ENCODE peak calls at places on chromosomes 1 and 21, in nine cellular contexts. K is NB4, P is foreskin fibroblast, V is tibial artery, X is mesothelial cell of epicardium, E is thoracic aorta, L is body of pancreas, B is A549, Q is glutamatergic neuron. W is an unnamed sample.
A peak's percentile ranks its signal among the peaks of the same experiment; 100 is the strongest.

GRCh38 chr1:231193710-231194340 is 32.0 kb downstream of the TRIM67 start:
- DNase-seq in X (no peak), E (no peak), Q (no peak), B (peak; percentile 50), P (no peak), V (no peak), K (no peak), L (no peak), W (no peak)

GRCh38 chr21:36169465-36170128 is 13.0 kb downstream of the DOP1B start:
- DNase-seq in Q (no peak), V (no peak), K (no peak), X (no peak), L (no peak), B (no peak), P (no peak), E (no peak), W (no peak)

GRCh38 chr1:64000021-64000420 is 203.4 kb upstream of the UBE2U start:
- DNase-seq in L (no peak), P (peak; percentile 67), V (no peak), Q (no peak), X (no peak), E (no peak), B (peak; percentile 15), K (no peak), W (no peak)

GRCh38 chr21:31222142-31222541 is 121.9 kb downstream of the TIAM1 start:
- DNase-seq in V (no peak), B (no peak), E (no peak), X (no peak), P (no peak), Q (no peak), L (no peak), K (no peak), W (no peak)

GRCh38 chr1:183033205-183033604 is 10.0 kb downstream of the LAMC1 start:
- DNase-seq in L (no peak), X (no peak), B (no peak), K (no peak), E (no peak), P (no peak), V (no peak), Q (no peak), W (no peak)

GRCh38 chr1:199463521-199464127 is 563.9 kb upstream of the NR5A2 start:
- DNase-seq in Q (no peak), K (peak; percentile 79), X (no peak), L (peak; percentile 61), V (no peak), P (peak; percentile 37), E (no peak), B (peak; percentile 64), W (peak; percentile 63)

GRCh38 chr1:38129971-38130370 is 83.4 kb upstream of the POU3F1 start:
- DNase-seq in B (no peak), K (no peak), P (no peak), E (no peak), Q (no peak), V (no peak), L (no peak), X (no peak), W (no peak)

GRCh38 chr1:84689514-84690396 is 506 bp downstream of the SSX2IP start:
- DNase-seq in L (peak; percentile 60), B (peak; percentile 39), E (no peak), K (peak; percentile 75), Q (peak; percentile 77), P (peak; percentile 33), V (peak; percentile 55), X (peak; percentile 40), W (peak; percentile 56)

GRCh38 chr1:70431317-70431716 is 20.2 kb downstream of the CTH start:
- DNase-seq in E (no peak), X (no peak), L (no peak), V (no peak), B (no peak), K (no peak), Q (no peak), P (no peak), W (no peak)
- TF ChIP-seq CTCF in E (no peak), X (no peak), L (no peak), V (no peak), B (no peak), K (no peak), Q (no peak), P (no peak), W (no peak)

DNA sequence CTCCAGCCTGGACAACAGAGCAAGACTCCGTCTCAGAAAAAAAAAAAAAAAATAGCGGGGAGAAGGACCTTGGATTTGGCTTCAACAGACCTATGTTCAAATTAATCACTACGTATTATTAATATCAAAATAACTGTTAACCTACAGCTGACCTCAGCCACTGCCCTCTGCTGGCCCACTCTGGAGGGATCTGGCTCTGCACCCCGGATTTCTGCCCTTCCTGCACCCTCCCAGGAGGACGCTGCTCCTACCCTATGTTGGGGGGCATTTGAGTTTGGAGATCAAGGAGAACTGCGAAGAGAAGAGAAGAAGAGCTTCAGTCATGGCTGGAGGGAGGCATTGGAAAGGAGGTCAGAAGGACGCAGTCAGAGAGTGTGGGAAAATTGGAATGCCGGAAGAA is 96.7 kb downstream of the PSMG1 start:
- DNase-seq in B (no peak), X (no peak), V (no peak), P (no peak), Q (no peak), E (no peak), K (no peak), L (no peak), W (no peak)
- TF ChIP-seq CTCF in B (peak; percentile 12), X (no peak), V (no peak), P (peak; percentile 3), Q (no peak), E (no peak), K (peak; percentile 2), L (peak; percentile 4), W (no peak)

GRCh38 chr1:151720974-151721787 is at the start of gene RIIAD1:
- DNase-seq in B (no peak), E (no peak), P (no peak), Q (peak; percentile 49), X (no peak), L (no peak), V (no peak), K (peak; percentile 12), W (peak; percentile 43)
- TF ChIP-seq CTCF in B (peak; percentile 39), E (no peak), P (no peak), Q (no peak), X (no peak), L (no peak), V (no peak), K (no peak), W (no peak)

GRCh38 chr1:210830034-210831028 is 303.6 kb downstream of the KCNH1 start:
- DNase-seq in P (no peak), X (no peak), Q (no peak), V (no peak), E (no peak), L (no peak), B (no peak), K (no peak), W (no peak)
- TF ChIP-seq CTCF in P (no peak), X (no peak), Q (no peak), V (no peak), E (no peak), L (no peak), B (no peak), K (no peak), W (no peak)

DNA sequence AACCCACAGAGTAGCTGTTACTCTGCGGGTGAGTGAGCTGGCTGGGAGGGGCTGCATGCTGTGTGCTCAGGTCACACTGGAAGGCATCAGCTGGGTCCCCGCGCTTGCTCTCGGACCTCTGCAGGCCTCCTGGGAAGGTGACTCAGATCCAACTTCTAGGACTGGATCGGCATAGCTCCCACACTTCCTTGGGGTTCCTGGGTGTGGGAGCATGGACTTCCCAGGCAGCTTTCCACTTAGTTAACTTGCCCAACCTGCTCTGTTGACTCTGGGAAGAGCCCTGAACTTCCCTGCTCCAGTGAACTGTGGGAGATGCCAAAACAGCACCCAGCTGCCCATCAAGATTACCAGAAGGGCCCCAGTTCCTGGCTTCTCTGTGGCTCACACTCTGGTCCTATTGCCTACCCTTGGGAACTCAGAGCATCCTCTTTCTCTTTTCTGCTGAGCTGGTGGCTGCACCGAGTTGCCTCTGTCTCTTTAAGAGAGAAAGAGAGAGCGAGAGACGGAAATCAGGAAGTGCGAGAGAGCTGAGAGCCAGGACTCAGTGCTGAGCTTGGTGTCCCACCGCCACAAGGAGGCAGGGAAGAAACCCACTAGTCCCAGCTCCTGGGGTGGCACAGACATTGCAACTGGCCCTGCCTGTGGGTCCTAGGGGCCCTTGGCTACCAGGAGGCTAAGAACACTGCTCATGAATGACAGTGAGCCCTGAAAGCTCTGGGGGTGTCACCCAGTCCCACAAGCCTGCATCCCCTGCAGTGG is at the start of gene IKBKE:
- DNase-seq in X (no peak), L (peak; percentile 72), K (peak; percentile 95), P (peak; percentile 76), B (peak; percentile 67), Q (no peak), V (peak; percentile 65), E (no peak), W (peak; percentile 38)
- TF ChIP-seq CTCF in X (no peak), L (peak; percentile 46), K (peak; percentile 24), P (peak; percentile 45), B (no peak), Q (no peak), V (peak; percentile 22), E (peak; percentile 41), W (no peak)

DNA sequence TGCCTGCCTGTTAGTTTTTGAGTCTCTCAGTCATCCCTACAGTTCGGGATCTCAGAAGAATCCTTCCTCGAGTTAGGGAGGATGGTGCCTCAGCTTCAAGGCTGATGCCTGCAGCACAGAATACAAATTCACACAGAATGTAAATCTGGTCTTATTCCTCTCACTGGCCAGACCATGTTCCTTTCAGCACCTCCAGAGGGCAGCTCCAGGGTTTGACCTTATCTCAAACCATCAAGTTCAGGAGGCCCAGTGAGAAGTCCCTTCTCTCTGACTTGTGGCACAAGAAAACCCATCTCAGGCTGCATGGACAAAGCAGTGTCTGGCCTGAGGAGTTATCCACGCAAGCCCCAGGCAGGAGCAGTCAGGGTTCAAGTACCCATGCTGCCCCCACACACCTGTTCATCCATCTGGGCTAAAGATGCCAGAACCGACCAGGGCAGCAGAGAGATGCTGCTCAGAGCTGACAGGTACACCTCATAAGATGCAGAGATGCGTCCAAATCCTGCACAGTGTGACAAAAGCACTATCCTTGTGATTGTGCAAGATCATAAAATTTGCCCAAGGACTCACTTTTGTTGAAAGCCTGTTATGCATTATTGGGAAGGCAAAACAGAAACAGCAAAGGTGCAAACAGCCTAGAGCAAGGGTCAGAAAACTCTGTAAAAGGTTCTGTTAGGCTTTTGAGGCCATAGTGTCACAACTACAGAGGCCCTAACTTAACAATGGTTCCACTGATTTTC is 49.8 kb downstream of the BCAR3 start:
- DNase-seq in B (peak; percentile 48), Q (no peak), X (no peak), L (no peak), E (no peak), K (peak; percentile 35), V (no peak), P (no peak), W (no peak)
- TF ChIP-seq CTCF in B (peak; percentile 25), Q (no peak), X (no peak), L (no peak), E (no peak), K (no peak), V (no peak), P (peak; percentile 24), W (no peak)

W was measured in endothelial cell.